ENCODE peak calls at places on chromosomes 2 and 18, in ten cellular contexts. M is globus pallidus; B is ovary; Z is GM04503; H is skeletal muscle cell; C is stimulated activated naive CD4-positive, alpha-beta T cell; E is LoVo; J is stimulated activated CD4-positive, alpha-beta T cell treated with anti-CD3 and anti-CD28 coated beads, Interleukin-12 subunit alpha, Interleukin-12 subunit beta, amount 100 ng/mL, for 4 hours; K is amygdala; P is COR-L47. F is an unnamed sample.

GRCh38 chr18:74731097-74731496 is 133.4 kb downstream of the ZNF407 start:
- DNase-seq in M (no peak), B (no peak), Z (no peak), H (peak; percentile 35), C (no peak), E (no peak), J (no peak), K (no peak), P (no peak), F (no peak)

GRCh38 chr2:160324161-160324768 is 124.2 kb upstream of the ITGB6 start:
- DNase-seq in M (no peak), B (peak; percentile 59), Z (no peak), H (no peak), C (no peak), E (peak; percentile 28), J (peak; percentile 30), K (no peak), P (peak; percentile 41), F (peak; percentile 32)

GRCh38 chr18:33906046-33906445 is 318.7 kb downstream of the NOL4 start:
- DNase-seq in M (no peak), B (no peak), Z (no peak), H (no peak), C (no peak), E (no peak), J (no peak), K (no peak), P (no peak), F (no peak)

GRCh38 chr2:19786408-19787058 is 115.2 kb downstream of the TTC32 start:
- DNase-seq in M (no peak), B (no peak), Z (no peak), H (peak; percentile 50), C (no peak), E (no peak), J (no peak), K (no peak), P (no peak), F (no peak)

GRCh38 chr2:42799881-42800280 is 7.5 kb upstream of the HAAO start:
- DNase-seq in M (no peak), B (no peak), Z (no peak), H (no peak), C (no peak), E (no peak), J (no peak), K (no peak), P (no peak), F (no peak)

GRCh38 chr18:79290876-79291275 is 104.9 kb upstream of the NFATC1 start:
- DNase-seq in M (no peak), B (no peak), Z (no peak), H (no peak), C (no peak), E (no peak), J (no peak), K (no peak), P (no peak), F (no peak)

GRCh38 chr2:85710687-85711577 is 16.8 kb downstream of the GNLY start:
- DNase-seq in M (no peak), B (peak; percentile 85), Z (no peak), H (no peak), C (no peak), E (no peak), J (no peak), K (no peak), P (no peak), F (no peak)

GRCh38 chr2:174681983-174682577 is 82.2 kb downstream of the CHRNA1 start:
- DNase-seq in M (no peak), B (peak; percentile 62), Z (no peak), H (no peak), C (peak; percentile 11), E (no peak), J (peak; percentile 46), K (no peak), P (no peak), F (peak; percentile 67)

GRCh38 chr2:225493420-225494099 is 94.0 kb downstream of the NYAP2 start:
- DNase-seq in M (no peak), B (no peak), Z (no peak), H (no peak), C (no peak), E (no peak), J (no peak), K (no peak), P (no peak), F (no peak)

GRCh38 chr2:45874324-45874723 is 222.8 kb downstream of the PRKCE start:
- DNase-seq in M (peak; percentile 64), B (no peak), Z (no peak), H (no peak), C (no peak), E (no peak), J (no peak), K (peak; percentile 13), P (no peak), F (no peak)

GRCh38 chr2:69163109-69163508 is 150.1 kb downstream of the ANTXR1 start:
- DNase-seq in M (peak; percentile 67), B (no peak), Z (peak; percentile 83), H (peak; percentile 52), C (no peak), E (peak; percentile 49), J (no peak), K (no peak), P (no peak), F (peak; percentile 12)

GRCh38 chr2:113716291-113716690 is 40.2 kb downstream of the SLC35F5 start:
- DNase-seq in M (no peak), B (no peak), Z (peak; percentile 13), H (no peak), C (no peak), E (no peak), J (no peak), K (no peak), P (no peak), F (no peak)

GRCh38 chr18:468841-469796 is 31.4 kb downstream of the COLEC12 start:
- DNase-seq in M (no peak), B (no peak), Z (no peak), H (no peak), C (no peak), E (no peak), J (no peak), K (no peak), P (peak; percentile 37), F (no peak)

GRCh38 chr18:12686100-12686499 is 16.4 kb downstream of the CEP76 start:
- DNase-seq in M (no peak), B (no peak), Z (no peak), H (no peak), C (no peak), E (no peak), J (no peak), K (no peak), P (peak; percentile 25), F (no peak)

GRCh38 chr2:239468491-239469017 is 67.7 kb upstream of the HDAC4 start:
- DNase-seq in M (no peak), B (peak; percentile 11), Z (no peak), H (no peak), C (no peak), E (no peak), J (no peak), K (no peak), P (no peak), F (no peak)

GRCh38 chr18:34801769-34802168 is 91.7 kb downstream of the DTNA start:
- DNase-seq in M (no peak), B (no peak), Z (peak; percentile 25), H (peak; percentile 68), C (no peak), E (no peak), J (no peak), K (no peak), P (no peak), F (no peak)

GRCh38 chr2:54360055-54360792 is 95.9 kb upstream of the SPTBN1 start:
- DNase-seq in M (peak; percentile 41), B (peak; percentile 60), Z (peak; percentile 44), H (peak; percentile 71), C (no peak), E (no peak), J (no peak), K (no peak), P (no peak), F (no peak)

GRCh38 chr2:127121776-127122176 is 14.8 kb upstream of the BIN1 start:
- DNase-seq in M (no peak), B (no peak), Z (no peak), H (no peak), C (no peak), E (no peak), J (no peak), K (no peak), P (no peak), F (no peak)

GRCh38 chr2:180901331-180901730 is 79.1 kb upstream of the UBE2E3 start:
- DNase-seq in M (no peak), B (no peak), Z (no peak), H (no peak), C (no peak), E (no peak), J (no peak), K (no peak), P (no peak), F (no peak)

GRCh38 chr2:47029737-47030524 is 114.3 kb upstream of the MCFD2 start:
- DNase-seq in M (no peak), B (no peak), Z (no peak), H (no peak), C (no peak), E (peak; percentile 46), J (no peak), K (no peak), P (peak; percentile 21), F (no peak)

GRCh38 chr2:88545118-88545517 is 82.1 kb downstream of the EIF2AK3 start:
- DNase-seq in M (no peak), B (no peak), Z (no peak), H (no peak), C (no peak), E (no peak), J (no peak), K (no peak), P (no peak), F (peak; percentile 43)

GRCh38 chr2:109648041-109648527 is 33.9 kb downstream of the SOWAHC start:
- DNase-seq in M (no peak), B (no peak), Z (peak; percentile 0), H (no peak), C (no peak), E (no peak), J (no peak), K (no peak), P (no peak), F (no peak)

GRCh38 chr18:3350566-3351527 is 88.9 kb downstream of the MYL12B start:
- DNase-seq in M (no peak), B (no peak), Z (no peak), H (no peak), C (no peak), E (peak; percentile 65), J (no peak), K (no peak), P (no peak), F (no peak)

GRCh38 chr2:222982909-222983265 is 69.1 kb upstream of the KCNE4 start:
- DNase-seq in M (no peak), B (no peak), Z (no peak), H (no peak), C (no peak), E (no peak), J (no peak), K (no peak), P (no peak), F (no peak)

GRCh38 chr2:177445223-177445622 is 52.6 kb downstream of the AGPS start:
- DNase-seq in M (no peak), B (no peak), Z (no peak), H (no peak), C (no peak), E (no peak), J (no peak), K (no peak), P (no peak), F (no peak)